ENCODE peak calls at places on chromosomes 4 and X, in ten cellular contexts. J is AG08395, R is NCI-H2081, V is NCI-H1092, Y is endothelial cell, G is amniotic stem cell, O is AG09309, B is KG1, M is OCI-M1, X is HAP-1. Q is an unnamed sample.

GRCh38 chrX:45630078-45630477 is 429.4 kb upstream of the DIPK2B start:
- DNase-seq in J (no peak), R (no peak), V (no peak), Y (no peak), G (no peak), O (no peak), B (no peak), M (no peak), X (no peak), Q (no peak)

GRCh38 chr4:186621959-186622553 is 66.7 kb upstream of the MTNR1A start:
- DNase-seq in J (peak), R (no peak), V (no peak), Y (no peak), G (peak), O (peak), B (no peak), M (no peak), X (no peak), Q (no peak)

GRCh38 chrX:48800574-48801280 is 1.1 kb upstream of the HDAC6 start:
- DNase-seq in J (no peak), R (no peak), V (no peak), Y (no peak), G (no peak), O (no peak), B (no peak), M (peak), X (no peak), Q (no peak)

GRCh38 chr4:66681962-66682361 is 863.3 kb downstream of the CENPC start:
- DNase-seq in J (no peak), R (no peak), V (no peak), Y (no peak), G (no peak), O (peak), B (no peak), M (no peak), X (no peak), Q (no peak)

GRCh38 chr4:142406051-142406549 is 440.0 kb downstream of the INPP4B start:
- DNase-seq in J (no peak), R (no peak), V (no peak), Y (no peak), G (no peak), O (no peak), B (no peak), M (peak), X (peak), Q (no peak)

GRCh38 chrX:11412715-11413623 is 119.8 kb downstream of the AMELX start:
- DNase-seq in J (no peak), R (no peak), V (no peak), Y (no peak), G (no peak), O (no peak), B (no peak), M (peak), X (no peak), Q (no peak)

GRCh38 chrX:51893931-51894696 is 691 bp downstream of the MAGED1 start:
- DNase-seq in J (no peak), R (peak), V (peak), Y (peak), G (no peak), O (no peak), B (no peak), M (peak), X (peak), Q (no peak)

GRCh38 chr4:46793036-46793435 is 116.0 kb downstream of the COX7B2 start:
- DNase-seq in J (no peak), R (no peak), V (no peak), Y (no peak), G (no peak), O (no peak), B (no peak), M (no peak), X (no peak), Q (no peak)

GRCh38 chrX:44747317-44747716 is 96.5 kb upstream of the DUSP21 start:
- DNase-seq in J (no peak), R (peak), V (no peak), Y (no peak), G (no peak), O (no peak), B (no peak), M (peak), X (no peak), Q (no peak)

GRCh38 chr4:53313510-53313909 is 52.4 kb downstream of the SCFD2 start:
- DNase-seq in J (no peak), R (no peak), V (peak), Y (peak), G (no peak), O (no peak), B (no peak), M (no peak), X (no peak), Q (peak)

GRCh38 chr4:118969359-118969758 is 80.7 kb downstream of the SYNPO2 start:
- DNase-seq in J (peak), R (peak), V (peak), Y (peak), G (peak), O (no peak), B (no peak), M (peak), X (peak), Q (peak)

GRCh38 chrX:141439651-141440050 is 144.9 kb downstream of the SPANXA1 start:
- DNase-seq in J (no peak), R (no peak), V (no peak), Y (no peak), G (no peak), O (no peak), B (no peak), M (no peak), X (no peak), Q (no peak)

Q was measured in NT2/D1.